ENCODE peak calls at places on chromosome 17, in four cellular contexts. R is GM12878, K is HepG2, N is H1. F is an unnamed sample.

GRCh38 chr17:78128616-78129384 is at the start of gene TMC6:
- DNase-seq in R (no peak), K (peak), N (peak), F (peak)

GRCh38 chr17:21041753-21042433 is 918 bp downstream of the USP22 start:
- DNase-seq in R (no peak), K (peak), N (peak), F (peak)

GRCh38 chr17:16944334-16945140 is 27.4 kb downstream of the TNFRSF13B start:
- DNase-seq in R (no peak), K (no peak), N (peak), F (no peak)

GRCh38 chr17:17422641-17423040 is 54.2 kb upstream of the MED9 start:
- DNase-seq in R (no peak), K (no peak), N (no peak), F (no peak)

GRCh38 chr17:35709874-35710273 is 21.6 kb upstream of the RASL10B start:
- DNase-seq in R (no peak), K (no peak), N (no peak), F (peak)

GRCh38 chr17:55421179-55421934 is at the start of gene MMD:
- DNase-seq in R (no peak), K (no peak), N (peak), F (no peak)

GRCh38 chr17:44754276-44754675 is 4.5 kb upstream of the ADAM11 start:
- DNase-seq in R (no peak), K (no peak), N (no peak), F (no peak)

GRCh38 chr17:78219396-78220150 is 5.5 kb downstream of the BIRC5 start:
- DNase-seq in R (no peak), K (no peak), N (no peak), F (no peak)

GRCh38 chr17:82664701-82665182 is 16.5 kb upstream of the WDR45B start:
- DNase-seq in R (no peak), K (no peak), N (no peak), F (no peak)

GRCh38 chr17:36856169-36856568 is 81.1 kb upstream of the LHX1 start:
- DNase-seq in R (no peak), K (no peak), N (no peak), F (no peak)

GRCh38 chr17:18987862-18988545 is 16.6 kb downstream of the FAM83G start:
- DNase-seq in R (no peak), K (no peak), N (no peak), F (no peak)

GRCh38 chr17:17605747-17606083 is 14.2 kb upstream of the PEMT start:
- DNase-seq in R (no peak), K (no peak), N (no peak), F (no peak)

GRCh38 chr17:73960469-73960868 is 243.0 kb upstream of the RPL38 start:
- DNase-seq in R (no peak), K (no peak), N (no peak), F (no peak)

GRCh38 chr17:76063880-76064546 is 8.3 kb downstream of the SRP68 start:
- DNase-seq in R (no peak), K (no peak), N (no peak), F (no peak)
- TF ChIP-seq ZNF274 in R (no peak), K (no peak), N (no peak), F (no peak)

GRCh38 chr17:58380207-58381123 is 28.5 kb upstream of the SUPT4H1 start:
- DNase-seq in R (no peak), K (no peak), N (peak), F (no peak)

GRCh38 chr17:58382885-58383248 is 30.9 kb upstream of the SUPT4H1 start:
- DNase-seq in R (no peak), K (no peak), N (no peak), F (no peak)

GRCh38 chr17:58378895-58379824 is 27.2 kb upstream of the SUPT4H1 start:
- DNase-seq in R (no peak), K (no peak), N (peak), F (no peak)

GRCh38 chr17:58382108-58382884 is 30.3 kb upstream of the SUPT4H1 start:
- DNase-seq in R (peak), K (peak), N (peak), F (no peak)

DNA sequence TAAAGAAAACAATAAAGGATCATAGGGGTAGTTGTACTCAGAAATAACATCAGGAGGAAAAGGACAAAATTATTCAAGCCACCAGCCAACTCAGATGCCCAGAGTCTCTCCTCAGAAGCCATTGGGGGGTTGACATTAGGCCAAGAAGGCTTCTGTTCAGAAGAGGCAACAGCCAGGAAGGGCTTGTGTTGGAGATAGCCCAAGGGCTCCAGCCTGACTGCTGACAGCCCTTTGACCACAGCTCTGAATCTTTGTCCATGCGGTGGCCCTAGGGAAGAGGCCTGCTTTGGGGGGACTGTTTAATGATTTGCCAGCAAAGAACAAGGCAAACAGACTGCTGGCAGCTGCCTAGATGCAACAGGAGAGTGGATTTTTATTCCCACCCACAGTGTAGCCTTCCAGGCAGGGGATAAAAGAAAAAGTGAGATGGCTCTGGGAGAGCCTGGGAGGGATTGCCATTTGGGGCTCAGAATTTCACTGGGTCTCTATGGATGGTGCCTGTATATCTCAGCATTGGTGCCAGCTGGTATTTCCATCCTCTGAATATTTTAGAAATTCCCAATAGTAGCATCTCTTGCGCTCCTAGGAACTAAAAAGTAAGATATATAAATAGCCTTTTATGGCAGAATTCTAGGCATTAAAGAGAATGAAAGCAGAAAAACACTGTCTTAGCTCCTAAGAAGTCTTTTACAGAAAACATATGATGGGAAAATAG is 29.3 kb upstream of the SUPT4H1 start:
- DNase-seq in R (no peak), K (peak), N (peak), F (no peak)
- TF ChIP-seq ZNF274 in R (no peak), K (no peak), N (no peak), F (no peak)

GRCh38 chr17:40293363-40293762 is 5.7 kb downstream of the CDC6 start:
- DNase-seq in R (no peak), K (no peak), N (no peak), F (no peak)
- TF ChIP-seq ZNF274 in R (no peak), K (no peak), N (no peak), F (no peak)

DNA sequence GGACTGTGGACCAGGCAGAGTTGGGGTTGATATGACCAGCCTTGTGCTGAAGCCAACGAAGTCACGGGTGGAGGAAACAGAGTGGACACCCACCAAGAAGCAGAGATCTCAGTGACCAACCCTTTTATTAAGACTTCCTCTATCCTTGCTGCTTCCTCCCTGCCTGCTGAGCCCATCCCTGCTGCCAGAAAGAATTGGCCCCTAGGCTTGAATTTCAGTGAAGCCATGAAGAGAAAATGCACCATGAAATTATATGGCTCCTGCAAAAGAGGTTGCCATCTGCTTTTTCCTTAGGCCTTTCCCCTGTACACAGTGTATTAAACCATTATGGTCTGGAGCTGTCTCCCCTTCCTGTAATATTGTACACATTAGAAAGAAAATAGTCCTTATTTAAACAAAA is 246.7 kb downstream of the HS3ST3B1 start:
- DNase-seq in R (no peak), K (no peak), N (no peak), F (no peak)
- TF ChIP-seq ZNF274 in R (no peak), K (no peak), N (no peak), F (no peak)

DNA sequence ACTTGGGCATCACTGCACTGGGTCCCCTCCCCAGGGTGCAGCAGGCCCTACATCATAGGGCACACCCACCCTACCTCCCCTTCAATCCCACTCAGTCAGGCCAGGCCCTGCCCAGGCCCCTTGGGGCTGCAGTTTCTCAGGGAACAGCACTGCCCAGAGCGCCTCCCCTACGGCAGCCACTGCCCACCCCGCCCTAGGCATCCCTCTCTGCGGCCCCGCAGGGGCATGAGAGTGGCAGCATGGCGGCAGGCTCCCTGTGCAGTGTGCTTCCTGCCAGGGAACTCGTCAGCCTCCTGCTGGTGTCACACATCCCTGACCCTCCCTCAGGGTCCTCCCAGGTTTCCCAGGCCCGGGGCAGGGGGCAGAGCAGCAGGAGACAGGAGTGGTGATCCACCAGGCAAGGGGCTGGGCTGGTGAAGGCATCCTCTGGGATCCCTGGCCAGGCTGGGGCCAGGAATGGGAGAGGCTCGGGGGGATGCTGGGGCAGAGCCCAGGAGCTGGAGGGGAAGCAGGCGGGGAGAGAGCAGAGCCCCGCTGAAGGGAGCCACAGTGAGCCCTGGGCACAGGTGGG is 16.2 kb upstream of the BAHCC1 start:
- DNase-seq in R (no peak), K (no peak), N (no peak), F (no peak)
- TF ChIP-seq ZNF274 in R (no peak), K (no peak), N (no peak), F (no peak)